ENCODE peak calls at places on chromosomes 12 and 14, in seven cellular contexts. A, Y, M, J, N, P and O are unnamed samples.

GRCh38 chr14:22395803-22396202 is 193.2 kb downstream of the DAD1 start:
- DNase-seq in N (no peak), A (no peak), Y (no peak), J (no peak), P (no peak), M (no peak), O (no peak)

GRCh38 chr14:56181666-56182065 is 63.5 kb downstream of the PELI2 start:
- DNase-seq in J (no peak), N (no peak), P (no peak), Y (no peak), M (no peak), A (no peak), O (no peak)

GRCh38 chr12:82412246-82412645 is 53.9 kb downstream of the METTL25 start:
- DNase-seq in Y (no peak), M (peak; percentile 9), A (no peak), J (no peak), P (no peak), N (no peak), O (no peak)

GRCh38 chr12:9851927-9852326 is 17.2 kb downstream of the CLEC2B start:
- DNase-seq in P (peak; percentile 32), J (no peak), M (no peak), Y (no peak), A (no peak), N (no peak), O (no peak)

GRCh38 chr14:22231022-22231421 is 358.0 kb downstream of the DAD1 start:
- DNase-seq in J (no peak), Y (no peak), N (no peak), A (no peak), M (no peak), P (peak; percentile 16), O (peak; percentile 7)

GRCh38 chr14:39428118-39428517 is 4.1 kb downstream of the FBXO33 start:
- DNase-seq in N (no peak), J (no peak), A (no peak), P (no peak), Y (no peak), M (no peak), O (no peak)

GRCh38 chr12:23083267-23083666 is 458.3 kb downstream of the ETNK1 start:
- DNase-seq in J (no peak), P (no peak), Y (no peak), A (peak; percentile 24), M (peak; percentile 89), N (no peak), O (no peak)

GRCh38 chr12:121227294-121227693 is 17.4 kb downstream of the P2RX4 start:
- DNase-seq in N (peak; percentile 53), J (no peak), Y (no peak), M (no peak), P (no peak), A (no peak), O (no peak)

GRCh38 chr12:98578392-98578791 is 15.1 kb upstream of the SLC25A3 start:
- DNase-seq in J (no peak), M (no peak), N (no peak), A (no peak), Y (no peak), P (no peak), O (no peak)

GRCh38 chr14:76772300-76773187 is 11.3 kb downstream of the VASH1 start:
- DNase-seq in J (no peak), N (no peak), Y (peak; percentile 41), A (peak; percentile 79), M (peak; percentile 65), P (no peak), O (no peak)

GRCh38 chr14:39050389-39050788 is 52.6 kb downstream of the SEC23A start:
- DNase-seq in P (no peak), Y (no peak), M (peak; percentile 96), J (peak; percentile 11), A (peak; percentile 72), N (no peak), O (no peak)

GRCh38 chr12:131928765-131929529 is at the start of gene PUS1:
- DNase-seq in A (peak; percentile 98), N (peak; percentile 83), J (peak; percentile 95), P (peak; percentile 94), M (peak; percentile 94), Y (peak; percentile 88), O (peak; percentile 91)

GRCh38 chr12:93571854-93572711 is at the start of gene SOCS2:
- DNase-seq in P (peak; percentile 33), N (peak; percentile 36), Y (no peak), M (peak; percentile 31), J (peak; percentile 60), A (peak; percentile 63), O (no peak)

GRCh38 chr12:3265406-3265805 is 188.2 kb downstream of the TSPAN9 start:
- DNase-seq in N (no peak), J (no peak), P (no peak), Y (no peak), M (no peak), A (no peak), O (no peak)

GRCh38 chr14:55450539-55450938 is 10.1 kb upstream of the TBPL2 start:
- DNase-seq in A (no peak), P (no peak), M (no peak), N (no peak), J (no peak), Y (no peak), O (no peak)

GRCh38 chr12:105257321-105257728 is 21.4 kb upstream of the APPL2 start:
- DNase-seq in M (peak; percentile 86), J (peak; percentile 65), A (peak; percentile 70), P (no peak), N (no peak), Y (no peak), O (no peak)

GRCh38 chr12:20101046-20101445 is 267.3 kb upstream of the PDE3A start:
- DNase-seq in N (no peak), J (no peak), Y (no peak), M (peak; percentile 3), A (no peak), P (no peak), O (no peak)

GRCh38 chr14:101715209-101716076 is 46.1 kb upstream of the PPP2R5C start:
- DNase-seq in M (no peak), A (no peak), J (no peak), Y (no peak), N (no peak), P (no peak), O (no peak)

GRCh38 chr12:45170456-45171042 is 45.3 kb upstream of the ANO6 start:
- DNase-seq in P (peak; percentile 89), M (peak; percentile 76), J (peak; percentile 88), N (peak; percentile 65), Y (peak; percentile 40), A (peak; percentile 75), O (peak; percentile 64)